ENCODE peak calls at places on chromosomes 11 and 22, in five cellular contexts. S, A, P, Q and E are unnamed samples. For H3K27me3, the result is how much of the 10 kb centered on the place peaks cover.

GRCh38 chr11:36608491-36609199 is 10.6 kb upstream of the RAG2 start:
- DNase-seq in S (no peak), Q (no peak), P (no peak), A (peak), E (no peak)

GRCh38 chr22:26035523-26035922 is 133.7 kb upstream of the SEZ6L start:
- DNase-seq in Q (no peak), P (no peak), S (no peak), A (no peak), E (no peak)

GRCh38 chr11:33525789-33526188 is 174.8 kb downstream of the C11orf91 start:
- DNase-seq in A (no peak), S (no peak), P (no peak), Q (no peak), E (no peak)

GRCh38 chr11:296976-297665 is 2.2 kb downstream of the IFITM5 start:
- DNase-seq in A (no peak), P (no peak), Q (no peak), S (no peak), E (no peak)

GRCh38 chr11:6855971-6856542 is 6.8 kb upstream of the OR10A2 start:
- DNase-seq in P (no peak), Q (no peak), S (peak), A (peak), E (no peak)

GRCh38 chr11:118902336-118903203 is 18.9 kb downstream of the CXCR5 start:
- DNase-seq in S (no peak), Q (no peak), A (no peak), P (no peak), E (no peak)

GRCh38 chr11:85801527-85801926 is 9.4 kb downstream of the SYTL2 start:
- DNase-seq in P (no peak), A (no peak), S (no peak), Q (no peak), E (no peak)

GRCh38 chr11:7687386-7687785 is 14.1 kb upstream of the CYB5R2 start:
- DNase-seq in S (no peak), P (no peak), Q (no peak), A (peak), E (no peak)

GRCh38 chr22:35605787-35606492 is 11.2 kb downstream of the MB start:
- DNase-seq in Q (no peak), S (no peak), A (no peak), P (peak), E (no peak)

GRCh38 chr11:125724125-125724524 is 22.0 kb upstream of the PATE1 start:
- DNase-seq in P (no peak), Q (no peak), A (peak), S (peak), E (no peak)

GRCh38 chr11:842370-843002 is at the start of the genes POLR2L and TSPAN4:
- DNase-seq in P (peak), Q (peak), S (peak), A (peak), E (peak)

GRCh38 chr11:119223856-119224255 is 17.7 kb downstream of the CBL start:
- DNase-seq in S (no peak), Q (no peak), P (no peak), A (no peak), E (no peak)

GRCh38 chr11:125071831-125072209 is 8.7 kb downstream of the SLC37A2 start:
- DNase-seq in S (no peak), P (peak), A (no peak), Q (no peak), E (no peak)

GRCh38 chr11:538431-539051 is 1.2 kb downstream of the LRRC56 start:
- DNase-seq in A (no peak), Q (no peak), P (no peak), S (no peak), E (no peak)

GRCh38 chr11:30826911-30827310 is 240.8 kb upstream of the MPPED2 start:
- DNase-seq in S (no peak), P (no peak), Q (no peak), A (no peak), E (no peak)

GRCh38 chr22:18000441-18001039 is 23.8 kb downstream of the MICAL3 start:
- DNase-seq in P (peak), Q (peak), S (no peak), A (peak), E (peak)

GRCh38 chr22:35645646-35646045 is 2.6 kb upstream of the APOL6 start:
- DNase-seq in Q (no peak), P (no peak), A (no peak), S (no peak), E (no peak)

GRCh38 chr22:28810839-28811491 is 10.6 kb upstream of the XBP1 start:
- DNase-seq in Q (peak), P (no peak), S (no peak), A (no peak), E (no peak)

GRCh38 chr11:121071456-121072236 is 29.4 kb upstream of the TECTA start:
- DNase-seq in S (no peak), A (no peak), P (no peak), Q (no peak), E (no peak)

GRCh38 chr22:25366876-25367466 is 147.5 kb downstream of the CRYBB2 start:
- DNase-seq in P (no peak), A (no peak), S (no peak), Q (no peak), E (no peak)

GRCh38 chr22:25404923-25405853 is 159.3 kb upstream of the GRK3 start:
- DNase-seq in A (peak), P (peak), Q (peak), S (peak), E (peak)

GRCh38 chr11:118679483-118679882 is at the start of gene TREH:
- DNase-seq in A (no peak), S (no peak), P (no peak), Q (no peak), E (peak)

GRCh38 chr11:124898711-124899110 is 1.0 kb upstream of the ROBO4 start:
- DNase-seq in A (peak), S (no peak), Q (no peak), P (peak), E (no peak)

GRCh38 chr11:63682045-63682915 is 980 bp downstream of the RTN3 start:
- DNase-seq in Q (peak), P (peak), A (peak), S (no peak), E (peak)

GRCh38 chr11:43150697-43151096 is 161.1 kb upstream of the API5 start:
- DNase-seq in P (no peak), A (no peak), Q (no peak), S (no peak), E (no peak)

GRCh38 chr22:49574205-49574604 is 253.5 kb downstream of the BRD1 start:
- DNase-seq in A (no peak), Q (no peak), P (peak), S (no peak), E (peak)

GRCh38 chr11:36016263-36016662 is 72.4 kb downstream of the LDLRAD3 start:
- DNase-seq in A (no peak), S (no peak), Q (no peak), P (no peak), E (no peak)

GRCh38 chr11:108593910-108594434 is 404 bp upstream of the EXPH5 start:
- DNase-seq in Q (no peak), A (no peak), P (peak), S (no peak), E (no peak)

GRCh38 chr11:60810583-60810982 is 25.4 kb downstream of the MS4A10 start:
- DNase-seq in Q (no peak), S (no peak), P (no peak), A (no peak), E (peak)

GRCh38 chr11:43311791-43312607 is at the start of gene API5:
- DNase-seq in S (peak), Q (peak), P (peak), A (peak), E (peak)

GRCh38 chr11:24234822-24235508 is 261.9 kb upstream of the LUZP2 start:
- DNase-seq in S (peak), Q (no peak), P (no peak), A (peak), E (peak)

GRCh38 chr11:86374586-86374985 is at the start of gene CCDC81:
- DNase-seq in P (no peak), A (no peak), S (no peak), Q (no peak), E (no peak)

GRCh38 chr22:29475550-29475949 is 4.5 kb upstream of the NEFH start:
- DNase-seq in P (no peak), Q (no peak), S (no peak), A (no peak), E (no peak)

GRCh38 chr11:94876645-94877445 is 96.5 kb downstream of the CWC15 start:
- DNase-seq in A (peak), Q (no peak), S (peak), P (no peak), E (peak)

DNA sequence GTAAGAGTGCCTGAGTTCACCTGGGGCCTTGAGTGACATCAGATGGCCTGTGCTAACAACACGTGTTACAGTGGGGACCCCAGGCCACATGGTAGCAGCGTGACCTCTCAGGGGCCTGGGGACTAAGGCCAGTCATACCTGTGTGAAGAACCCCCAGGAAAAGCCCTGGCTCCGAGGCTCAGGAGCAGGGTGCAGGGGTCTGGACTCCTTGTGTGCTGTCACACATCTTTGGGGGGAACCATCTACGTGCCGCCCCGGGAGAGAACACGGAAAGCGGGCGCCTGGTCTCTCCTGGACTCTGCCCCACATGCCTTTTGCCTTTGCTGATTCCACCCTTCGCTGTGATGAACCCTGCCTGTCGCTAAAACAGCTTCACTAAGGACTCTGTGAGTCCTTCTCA is 48.7 kb downstream of the SHANK2 start:
- DNase-seq in P (no peak), Q (no peak), A (no peak), S (no peak), E (no peak)
- H3K27ac ChIP-seq in P (no peak), Q (no peak), A (no peak), S (no peak), E (no peak)

DNA sequence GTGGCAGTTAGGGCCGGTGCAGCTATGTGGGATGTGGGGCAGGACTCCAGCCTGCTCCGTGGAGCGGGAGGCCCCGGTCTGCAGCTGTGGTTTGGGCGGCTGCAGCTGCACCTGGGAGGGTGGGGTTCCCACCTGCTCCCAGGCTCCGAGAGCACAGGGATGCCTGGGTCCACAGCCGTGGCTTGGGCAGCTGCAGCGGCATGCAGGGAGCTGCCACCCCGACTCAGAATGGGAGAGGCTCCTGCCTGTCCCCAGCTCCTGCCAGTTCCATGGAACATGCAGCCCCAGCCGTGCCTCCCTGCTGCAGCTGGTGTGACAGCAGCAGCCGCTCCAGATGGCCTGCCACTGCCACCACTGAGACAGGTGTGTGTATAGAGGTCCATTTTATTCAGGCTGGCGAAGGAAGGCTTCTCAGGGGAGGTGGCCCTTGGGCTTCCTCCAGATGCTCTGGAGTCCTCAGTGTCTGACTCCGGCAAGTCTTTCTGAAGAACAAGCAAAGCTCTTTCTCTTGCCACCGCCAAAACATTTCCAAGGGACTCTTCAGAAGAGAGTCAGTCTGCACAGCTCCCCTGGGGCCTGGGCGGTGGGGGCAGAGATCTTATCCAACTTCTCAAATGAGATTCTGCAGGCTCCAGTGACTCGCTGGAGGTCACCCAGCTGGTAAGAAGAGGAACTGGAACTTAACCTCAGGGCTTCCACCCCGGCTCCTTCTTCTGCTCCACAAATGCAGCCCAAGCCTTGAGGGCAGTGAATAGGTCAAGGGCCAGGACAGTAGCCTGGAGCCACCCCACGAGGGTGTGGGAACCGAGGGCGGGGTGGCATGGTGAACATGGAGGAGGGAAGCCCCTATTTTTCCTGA is 21.6 kb upstream of the UPK3A start:
- DNase-seq in A (no peak), P (no peak), S (no peak), Q (no peak), E (peak)
- H3K4me3 ChIP-seq in A (no peak), P (no peak), S (no peak), Q (no peak), E (no peak)

GRCh38 chr22:23516304-23516703 is 63.8 kb downstream of the IGLL1 start:
- DNase-seq in A (no peak), S (no peak), P (no peak), Q (no peak), E (no peak)
- H3K27me3 ChIP-seq in A (under half), S (under half), P (under half), Q (under half), E (under half)

GRCh38 chr11:117273550-117274289 is 17.4 kb upstream of the BACE1-AS start:
- DNase-seq in P (no peak), Q (no peak), S (peak), A (no peak), E (no peak)
- H3K27ac ChIP-seq in P (no peak), Q (no peak), S (peak), A (no peak), E (no peak)

GRCh38 chr11:69442807-69443137 is 38.7 kb upstream of the LINC01488 start:
- DNase-seq in Q (no peak), S (no peak), A (peak), P (peak), E (no peak)
- H3K4me3 ChIP-seq in Q (no peak), S (no peak), A (peak), P (no peak), E (no peak)

GRCh38 chr11:72671144-72672099 is 2.8 kb downstream of the PDE2A start:
- DNase-seq in Q (no peak), P (peak), S (no peak), A (no peak), E (no peak)

GRCh38 chr11:72668645-72669347 is 5.4 kb downstream of the PDE2A start:
- DNase-seq in Q (no peak), S (no peak), P (no peak), A (no peak), E (no peak)

GRCh38 chr11:72669527-72669926 is 4.7 kb downstream of the PDE2A start:
- DNase-seq in P (no peak), Q (no peak), S (no peak), A (no peak), E (no peak)

GRCh38 chr11:72672839-72673238 is 1.4 kb downstream of the PDE2A start:
- DNase-seq in P (no peak), S (no peak), Q (no peak), A (no peak), E (no peak)

GRCh38 chr11:72670041-72670440 is 4.2 kb downstream of the PDE2A start:
- DNase-seq in P (no peak), S (no peak), A (no peak), Q (no peak), E (no peak)
- H3K27me3 ChIP-seq in P (under half), S (under half), A (under half), Q (half or more), E (half or more)

GRCh38 chr22:37619991-37620390 is 11.4 kb downstream of the GGA1 start:
- DNase-seq in P (no peak), A (no peak), Q (no peak), S (no peak), E (no peak)

GRCh38 chr22:37617431-37617830 is 8.8 kb downstream of the GGA1 start:
- DNase-seq in S (no peak), A (no peak), Q (no peak), P (no peak), E (no peak)

GRCh38 chr22:37618674-37619073 is 10.0 kb downstream of the GGA1 start:
- DNase-seq in Q (no peak), P (no peak), A (no peak), S (no peak), E (no peak)

GRCh38 chr22:37616205-37617083 is 7.8 kb downstream of the GGA1 start:
- DNase-seq in Q (no peak), A (no peak), S (no peak), P (no peak), E (no peak)

GRCh38 chr22:37618072-37618656 is 9.5 kb downstream of the GGA1 start:
- DNase-seq in Q (no peak), A (no peak), P (no peak), S (no peak), E (no peak)
- H3K27ac ChIP-seq in Q (no peak), A (no peak), P (no peak), S (no peak), E (no peak)

DNA sequence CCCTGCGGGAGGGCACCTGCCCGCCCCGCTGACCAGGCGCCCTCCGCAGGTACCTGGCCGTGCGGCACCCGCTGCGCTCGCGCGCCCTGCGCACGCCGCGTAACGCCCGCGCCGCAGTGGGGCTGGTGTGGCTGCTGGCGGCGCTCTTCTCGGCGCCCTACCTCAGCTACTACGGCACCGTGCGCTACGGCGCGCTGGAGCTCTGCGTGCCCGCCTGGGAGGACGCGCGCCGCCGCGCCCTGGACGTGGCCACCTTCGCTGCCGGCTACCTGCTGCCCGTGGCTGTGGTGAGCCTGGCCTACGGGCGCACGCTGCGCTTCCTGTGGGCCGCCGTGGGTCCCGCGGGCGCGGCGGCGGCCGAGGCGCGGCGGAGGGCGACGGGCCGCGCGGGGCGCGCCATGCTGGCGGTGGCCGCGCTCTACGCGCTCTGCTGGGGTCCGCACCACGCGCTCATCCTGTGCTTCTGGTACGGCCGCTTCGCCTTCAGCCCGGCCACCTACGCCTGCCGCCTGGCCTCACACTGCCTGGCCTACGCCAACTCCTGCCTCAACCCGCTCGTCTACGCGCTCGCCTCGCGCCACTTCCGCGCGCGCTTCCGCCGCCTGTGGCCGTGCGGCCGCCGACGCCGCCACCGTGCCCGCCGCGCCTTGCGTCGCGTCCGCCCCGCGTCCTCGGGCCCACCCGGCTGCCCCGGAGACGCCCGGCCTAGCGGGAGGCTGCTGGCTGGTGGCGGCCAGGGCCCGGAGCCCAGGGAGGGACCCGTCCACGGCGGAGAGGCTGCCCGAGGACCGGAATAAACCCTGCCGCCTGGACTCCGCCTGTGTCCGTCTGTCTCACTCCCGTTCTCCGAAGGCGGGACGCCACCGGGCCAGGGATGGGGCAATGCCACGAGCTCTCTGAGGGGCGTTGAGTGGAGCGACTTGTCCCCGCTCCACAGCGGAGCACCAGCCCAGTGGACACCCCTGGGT is 1.8 kb downstream of the GALR3 start:
- DNase-seq in P (peak), A (no peak), S (no peak), Q (no peak), E (no peak)
- H3K4me3 ChIP-seq in P (no peak), A (no peak), S (peak), Q (no peak), E (peak)

DNA sequence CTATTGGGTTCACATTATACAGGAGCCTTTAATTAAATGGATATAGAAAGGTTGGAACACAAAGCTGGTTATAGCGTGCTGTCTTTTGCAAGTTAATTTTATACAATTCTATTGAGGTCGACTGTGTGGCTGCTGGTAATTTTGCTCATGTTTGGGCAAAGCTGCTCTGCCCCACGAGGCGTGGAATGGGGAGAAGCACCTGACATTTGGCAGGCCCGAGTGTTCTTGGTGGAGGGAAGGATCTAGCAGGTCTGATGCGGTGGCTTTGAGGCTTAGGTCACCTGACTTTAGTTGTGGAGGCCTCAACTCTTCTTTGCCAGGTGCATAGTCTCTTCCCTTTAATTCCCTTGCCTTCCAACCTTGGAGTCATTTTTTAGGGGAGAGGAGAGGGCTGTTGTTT is 97.3 kb downstream of the ZBTB16 start:
- DNase-seq in S (no peak), Q (no peak), A (no peak), P (no peak), E (no peak)
- H3K27me3 ChIP-seq in S (under half), Q (under half), A (half or more), P (half or more), E (under half)